ENCODE peak calls at places on chromosomes 7 and 10, in six cellular contexts. X, P, L, D, F and I are unnamed samples.

GRCh38 chr7:70306173-70306572 is 707.9 kb downstream of the AUTS2 start:
- DNase-seq in X (peak), F (no peak), D (no peak), P (no peak), L (no peak), I (no peak)

GRCh38 chr10:125146791-125147604 is 13.4 kb downstream of the CTBP2 start:
- DNase-seq in P (no peak), X (no peak), F (no peak), D (no peak), L (no peak), I (peak)

GRCh38 chr10:1732501-1733123 is 4.7 kb downstream of the ADARB2 start:
- DNase-seq in D (no peak), P (no peak), L (no peak), X (no peak), F (no peak), I (no peak)

GRCh38 chr10:11443468-11444147 is 167.8 kb downstream of the USP6NL start:
- DNase-seq in F (no peak), D (no peak), X (no peak), L (no peak), P (no peak), I (no peak)

GRCh38 chr7:41880107-41880506 is 177.2 kb upstream of the INHBA start:
- DNase-seq in D (no peak), P (no peak), F (no peak), L (no peak), X (no peak), I (no peak)

GRCh38 chr10:78542536-78542935 is 508.9 kb downstream of the RPS24 start:
- DNase-seq in L (no peak), D (no peak), P (no peak), X (no peak), F (no peak), I (no peak)

GRCh38 chr7:108598153-108598552 is 28.5 kb downstream of the DNAJB9 start:
- DNase-seq in D (no peak), L (no peak), P (no peak), F (no peak), X (no peak), I (no peak)

GRCh38 chr7:151883872-151884271 is 7.0 kb upstream of the PRKAG2 start:
- DNase-seq in F (no peak), X (no peak), P (no peak), D (peak), L (no peak), I (no peak)

GRCh38 chr10:114767589-114768393 is 53.8 kb upstream of the FHIP2A start:
- DNase-seq in F (no peak), L (peak), P (no peak), X (no peak), D (peak), I (peak)

GRCh38 chr7:46468753-46469356 is 547.8 kb upstream of the IGFBP3 start:
- DNase-seq in D (no peak), P (peak), X (peak), F (no peak), L (no peak), I (no peak)

GRCh38 chr7:130242198-130243014 is 24.3 kb upstream of the CPA2 start:
- DNase-seq in F (no peak), D (peak), X (peak), L (peak), P (peak), I (no peak)

GRCh38 chr7:43577485-43577951 is 5.4 kb upstream of the STK17A start:
- DNase-seq in D (no peak), X (no peak), F (no peak), P (no peak), L (no peak), I (no peak)

GRCh38 chr10:32142646-32143045 is 86.4 kb upstream of the KIF5B start:
- DNase-seq in L (no peak), F (no peak), P (no peak), D (no peak), X (no peak), I (no peak)

GRCh38 chr7:117283371-117283770 is 39.5 kb downstream of the WNT2 start:
- DNase-seq in F (no peak), P (no peak), L (no peak), X (no peak), D (no peak), I (no peak)

GRCh38 chr10:130834573-130834972 is 476.9 kb downstream of the TCERG1L start:
- DNase-seq in L (peak), X (no peak), P (no peak), D (no peak), F (no peak), I (no peak)

GRCh38 chr7:104267701-104268368 is 60.0 kb upstream of the ORC5 start:
- DNase-seq in D (no peak), X (peak), F (no peak), P (no peak), L (no peak), I (no peak)

GRCh38 chr10:51169111-51169510 is 94.8 kb downstream of the PRKG1 start:
- DNase-seq in L (no peak), X (no peak), P (no peak), F (no peak), D (no peak), I (no peak)

GRCh38 chr7:93736970-93737369 is 153.6 kb downstream of the TFPI2 start:
- DNase-seq in L (no peak), P (no peak), D (no peak), F (no peak), X (no peak), I (no peak)

GRCh38 chr10:91220954-91221696 is 662 bp downstream of the PCGF5 start:
- DNase-seq in X (peak), F (no peak), L (peak), D (no peak), P (no peak), I (peak)

GRCh38 chr7:67817481-67817880 is 820.8 kb downstream of the TYW1 start:
- DNase-seq in F (no peak), P (no peak), X (no peak), L (no peak), D (no peak), I (no peak)

GRCh38 chr7:137003606-137004005 is 135.2 kb downstream of the CHRM2 start:
- DNase-seq in D (no peak), X (peak), P (no peak), L (no peak), F (no peak), I (no peak)

GRCh38 chr7:98330926-98331529 is 49.5 kb downstream of the BRI3 start:
- DNase-seq in D (no peak), L (no peak), X (no peak), F (no peak), P (no peak), I (no peak)

GRCh38 chr7:129843982-129844840 is 108.5 kb downstream of the UBE2H start:
- DNase-seq in F (no peak), P (no peak), X (peak), D (no peak), L (no peak), I (no peak)

GRCh38 chr7:45595809-45596664 is 21.9 kb downstream of the ADCY1 start:
- DNase-seq in L (no peak), F (no peak), X (no peak), P (no peak), D (no peak), I (no peak)

GRCh38 chr10:47101807-47102206 is 190.6 kb downstream of the PTPN20 start:
- DNase-seq in X (no peak), L (no peak), P (no peak), F (no peak), D (no peak), I (no peak)

GRCh38 chr7:95485749-95486148 is at the start of gene ASB4:
- DNase-seq in P (no peak), F (no peak), L (no peak), X (no peak), D (no peak), I (no peak)

DNA sequence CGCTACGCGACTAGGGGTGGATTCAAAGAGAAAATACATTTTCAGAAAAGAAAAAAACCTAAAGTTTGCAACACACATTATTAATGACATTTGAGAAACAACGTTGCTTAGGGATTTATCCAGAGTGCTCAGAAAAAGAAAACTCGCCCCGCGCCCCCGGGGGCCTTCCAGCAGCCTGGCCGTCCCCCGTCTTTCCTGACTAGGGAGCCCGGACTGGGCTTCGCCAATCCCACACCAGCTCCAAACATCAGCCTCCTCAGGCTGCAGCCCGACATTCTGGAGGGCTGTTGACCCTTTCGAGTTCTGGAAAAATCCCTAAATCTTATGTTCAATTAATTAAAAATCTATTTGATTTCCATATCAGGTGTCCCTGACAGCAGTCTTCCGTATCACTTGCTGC is 48.6 kb downstream of the CLEC2L start:
- DNase-seq in D (no peak), L (no peak), F (no peak), X (no peak), P (no peak), I (no peak)
- H3K4me3 ChIP-seq in D (no peak), L (no peak), F (no peak), X (no peak), P (no peak), I (no peak)

GRCh38 chr7:101330011-101330484 is 8.4 kb upstream of the IFT22 start:
- DNase-seq in P (no peak), L (no peak), F (no peak), X (no peak), D (no peak), I (no peak)
- H3K4me3 ChIP-seq in P (no peak), L (no peak), F (no peak), X (no peak), D (no peak), I (no peak)

GRCh38 chr10:17381502-17382142 is 72.8 kb downstream of the ST8SIA6 start:
- DNase-seq in L (no peak), F (no peak), D (no peak), P (no peak), X (no peak), I (no peak)
- H3K4me3 ChIP-seq in L (no peak), F (no peak), D (no peak), P (no peak), X (no peak), I (no peak)

GRCh38 chr7:128740996-128741395 is 1.8 kb downstream of the CALU start:
- DNase-seq in F (no peak), X (no peak), P (no peak), D (no peak), L (no peak), I (no peak)
- H3K4me3 ChIP-seq in F (no peak), X (peak), P (no peak), D (peak), L (peak), I (no peak)

DNA sequence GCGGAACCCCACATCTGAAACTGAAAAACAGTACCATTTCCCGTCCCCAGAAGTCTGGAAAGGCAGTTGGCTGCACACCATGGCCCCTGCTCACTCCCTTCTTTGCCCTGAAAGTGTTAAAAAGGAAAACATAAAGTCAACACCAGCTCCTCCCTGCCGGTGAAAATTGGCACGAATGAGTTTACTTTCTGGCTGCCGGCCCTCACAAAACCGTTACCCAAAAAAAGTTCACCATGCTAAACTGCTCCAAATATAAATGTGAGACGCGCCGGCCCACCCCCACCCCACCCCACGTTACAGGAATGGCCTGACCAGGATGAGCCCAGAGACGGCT is 1.2 kb downstream of the DIP2C start:
- DNase-seq in L (no peak), P (no peak), F (no peak), D (no peak), X (no peak), I (no peak)
- H3K4me3 ChIP-seq in L (peak), P (no peak), F (peak), D (peak), X (peak), I (no peak)

GRCh38 chr7:47557986-47558670 is 23.8 kb downstream of the TNS3 start:
- DNase-seq in D (no peak), P (no peak), F (no peak), L (no peak), X (no peak), I (no peak)
- H3K4me3 ChIP-seq in D (no peak), P (no peak), F (no peak), L (no peak), X (no peak), I (no peak)

GRCh38 chr10:128011059-128011979 is 104.4 kb downstream of the PTPRE start:
- DNase-seq in L (peak), P (peak), F (peak), D (peak), X (peak), I (peak)
- H3K4me3 ChIP-seq in L (no peak), P (no peak), F (no peak), D (peak), X (no peak), I (no peak)

GRCh38 chr7:114820993-114821945 is 100.6 kb upstream of the MDFIC start:
- DNase-seq in P (no peak), F (no peak), L (no peak), D (no peak), X (no peak), I (no peak)

GRCh38 chr7:114822131-114822530 is 99.8 kb upstream of the MDFIC start:
- DNase-seq in F (no peak), X (no peak), L (no peak), D (no peak), P (no peak), I (no peak)

GRCh38 chr7:114818501-114818900 is 103.4 kb upstream of the MDFIC start:
- DNase-seq in F (no peak), P (no peak), X (no peak), L (no peak), D (no peak), I (no peak)

GRCh38 chr7:114822844-114823243 is 99.0 kb upstream of the MDFIC start:
- DNase-seq in P (no peak), F (no peak), L (no peak), X (no peak), D (no peak), I (no peak)

DNA sequence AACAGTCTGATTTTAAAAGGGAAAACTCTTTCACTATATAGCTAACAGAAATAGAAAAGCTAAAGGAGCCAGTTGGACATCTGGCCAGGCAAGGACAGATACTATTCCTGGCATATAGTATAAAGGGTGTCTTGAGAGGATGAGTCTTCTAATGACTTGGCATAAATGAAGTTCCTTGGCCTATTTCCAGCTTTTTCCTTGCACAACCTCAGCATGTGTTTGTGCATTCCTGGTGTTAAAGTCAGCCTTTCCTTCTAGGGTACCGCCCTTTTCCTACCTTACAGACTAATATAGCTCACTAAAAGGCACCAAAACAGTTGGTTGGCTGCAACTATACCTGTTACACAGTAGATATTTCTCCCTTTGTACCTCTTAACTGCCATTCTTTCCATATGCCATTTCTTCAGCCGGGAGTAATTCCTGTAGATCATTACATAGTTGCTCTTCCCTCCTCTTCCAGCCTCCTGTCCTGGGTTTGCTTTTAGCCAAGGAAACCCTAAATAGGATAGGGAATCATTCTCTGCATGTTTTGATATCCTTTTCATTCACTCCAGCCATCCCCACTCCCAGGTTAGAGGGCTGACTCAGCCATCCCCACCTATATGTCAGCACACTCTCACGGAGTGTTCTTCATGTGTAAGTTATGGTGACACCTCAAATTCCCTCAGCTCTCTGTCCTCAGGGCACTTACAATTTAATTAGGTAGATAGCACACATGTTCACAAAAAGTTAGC is 102.1 kb upstream of the MDFIC start:
- DNase-seq in F (no peak), D (no peak), X (peak), P (no peak), L (no peak), I (no peak)
- H3K4me3 ChIP-seq in F (no peak), D (no peak), X (no peak), P (no peak), L (no peak), I (no peak)